ENCODE peak calls at places on chromosomes 3 and 15, in four cellular contexts. One of them, this sample, is unnamed.

GRCh38 chr3:58383904-58384303 is 49.7 kb downstream of the PDHB start:
- DNase-seq in upper lobe of right lung: no peak
- DNase-seq in B cell: no peak
- DNase-seq in H9: no peak
- DNase-seq in this sample: no peak

GRCh38 chr3:149145926-149146325 is 16.5 kb downstream of the HPS3 start:
- DNase-seq in upper lobe of right lung: no peak
- DNase-seq in B cell: peak
- DNase-seq in H9: no peak
- DNase-seq in this sample: no peak

GRCh38 chr3:99286266-99286845 is 352.0 kb upstream of the COL8A1 start:
- DNase-seq in upper lobe of right lung: no peak
- DNase-seq in B cell: no peak
- DNase-seq in H9: no peak
- DNase-seq in this sample: no peak

GRCh38 chr3:133663569-133664313 is 2.0 kb upstream of the TOPBP1 start:
- DNase-seq in upper lobe of right lung: no peak
- DNase-seq in B cell: peak
- DNase-seq in H9: peak
- DNase-seq in this sample: no peak

GRCh38 chr3:105837947-105838346 is 30.9 kb downstream of the CBLB start:
- DNase-seq in upper lobe of right lung: no peak
- DNase-seq in B cell: no peak
- DNase-seq in H9: no peak
- DNase-seq in this sample: no peak

GRCh38 chr3:104018541-104018940 is 1348.2 kb upstream of the ALCAM start:
- DNase-seq in upper lobe of right lung: no peak
- DNase-seq in B cell: no peak
- DNase-seq in H9: no peak
- DNase-seq in this sample: no peak

GRCh38 chr3:42535981-42536784 is 33.7 kb downstream of the VIPR1 start:
- DNase-seq in upper lobe of right lung: no peak
- DNase-seq in B cell: peak
- DNase-seq in H9: peak
- DNase-seq in this sample: no peak

GRCh38 chr15:29857196-29857595 is 34.9 kb upstream of the TJP1 start:
- DNase-seq in upper lobe of right lung: no peak
- DNase-seq in B cell: no peak
- DNase-seq in H9: no peak
- DNase-seq in this sample: no peak

GRCh38 chr3:64049136-64049535 is 25.8 kb upstream of the PSMD6 start:
- DNase-seq in upper lobe of right lung: no peak
- DNase-seq in B cell: no peak
- DNase-seq in H9: no peak
- DNase-seq in this sample: no peak

GRCh38 chr3:170692720-170693119 is 106.8 kb upstream of the SLC7A14 start:
- DNase-seq in upper lobe of right lung: no peak
- DNase-seq in B cell: no peak
- DNase-seq in H9: no peak
- DNase-seq in this sample: no peak

GRCh38 chr15:91807122-91807521 is 46.4 kb upstream of the SLCO3A1 start:
- DNase-seq in upper lobe of right lung: no peak
- DNase-seq in B cell: no peak
- DNase-seq in H9: no peak
- DNase-seq in this sample: no peak

GRCh38 chr3:64691051-64691450 is 3.3 kb upstream of the ADAMTS9 start:
- DNase-seq in upper lobe of right lung: no peak
- DNase-seq in B cell: no peak
- DNase-seq in H9: no peak
- DNase-seq in this sample: no peak

GRCh38 chr3:147493666-147494065 is 84.5 kb downstream of the ZIC1 start:
- DNase-seq in upper lobe of right lung: no peak
- DNase-seq in B cell: no peak
- DNase-seq in H9: no peak
- DNase-seq in this sample: no peak

GRCh38 chr3:136545664-136546266 is 206.4 kb downstream of the STAG1 start:
- DNase-seq in upper lobe of right lung: no peak
- DNase-seq in B cell: no peak
- DNase-seq in H9: no peak
- DNase-seq in this sample: no peak

GRCh38 chr3:36843065-36844051 is 79.0 kb upstream of the DCLK3 start:
- DNase-seq in upper lobe of right lung: no peak
- DNase-seq in B cell: peak
- DNase-seq in H9: peak
- DNase-seq in this sample: no peak

GRCh38 chr15:72306211-72306785 is 13.7 kb downstream of the CELF6 start:
- DNase-seq in upper lobe of right lung: no peak
- DNase-seq in B cell: no peak
- DNase-seq in H9: peak
- DNase-seq in this sample: no peak

GRCh38 chr3:7504886-7505775 is 644.2 kb downstream of the GRM7 start:
- DNase-seq in upper lobe of right lung: no peak
- DNase-seq in B cell: no peak
- DNase-seq in H9: no peak
- DNase-seq in this sample: no peak

GRCh38 chr15:39403674-39404117 is 177.2 kb upstream of the THBS1 start:
- DNase-seq in upper lobe of right lung: no peak
- DNase-seq in B cell: no peak
- DNase-seq in H9: no peak
- DNase-seq in this sample: no peak

GRCh38 chr3:112894258-112894657 is 47.6 kb upstream of the CD200R1L start:
- DNase-seq in upper lobe of right lung: no peak
- DNase-seq in B cell: no peak
- DNase-seq in H9: peak
- DNase-seq in this sample: no peak

GRCh38 chr3:39499651-39500273 is 32.3 kb downstream of the MOBP start:
- DNase-seq in upper lobe of right lung: no peak
- DNase-seq in B cell: no peak
- DNase-seq in H9: no peak
- DNase-seq in this sample: no peak

GRCh38 chr15:42796955-42797779 is 60.2 kb upstream of the CDAN1 start:
- DNase-seq in upper lobe of right lung: no peak
- DNase-seq in B cell: no peak
- DNase-seq in H9: no peak
- DNase-seq in this sample: no peak

GRCh38 chr15:95972136-95972553 is 358.4 kb upstream of the NR2F2 start:
- DNase-seq in upper lobe of right lung: no peak
- DNase-seq in B cell: no peak
- DNase-seq in H9: no peak
- DNase-seq in this sample: no peak

GRCh38 chr3:195123196-195123805 is 147.7 kb downstream of the XXYLT1 start:
- DNase-seq in upper lobe of right lung: no peak
- DNase-seq in B cell: no peak
- DNase-seq in H9: peak
- DNase-seq in this sample: no peak
- TF ChIP-seq CTCF in upper lobe of right lung: no peak
- TF ChIP-seq CTCF in B cell: no peak
- TF ChIP-seq CTCF in H9: peak
- TF ChIP-seq CTCF in this sample: peak

DNA sequence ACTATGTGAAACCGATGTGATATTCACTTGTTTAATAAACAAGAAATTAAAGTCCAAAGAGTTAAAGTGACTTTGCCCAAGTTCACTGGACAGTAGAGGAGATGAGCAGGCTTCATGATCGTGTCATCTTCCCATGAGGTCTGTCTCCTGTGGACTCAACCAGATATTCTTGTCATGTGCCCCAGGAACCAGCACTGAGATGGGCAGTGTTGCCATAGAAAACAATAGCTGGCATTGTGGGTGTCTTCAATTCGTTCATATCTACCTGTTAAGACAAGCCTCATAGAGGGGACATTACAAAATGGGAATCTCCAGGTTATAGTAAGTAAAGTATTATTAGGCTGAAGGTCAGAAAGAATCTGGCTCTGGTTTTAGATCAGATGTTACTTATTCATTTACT is 184.8 kb upstream of the BCL6 start:
- DNase-seq in upper lobe of right lung: no peak
- DNase-seq in B cell: no peak
- DNase-seq in H9: no peak
- DNase-seq in this sample: no peak
- TF ChIP-seq CTCF in upper lobe of right lung: no peak
- TF ChIP-seq CTCF in B cell: no peak
- TF ChIP-seq CTCF in H9: no peak
- TF ChIP-seq CTCF in this sample: no peak

GRCh38 chr3:123948449-123948848 is 12.6 kb downstream of the CCDC14 start:
- DNase-seq in upper lobe of right lung: no peak
- DNase-seq in B cell: no peak
- DNase-seq in H9: no peak
- DNase-seq in this sample: no peak

GRCh38 chr3:123953735-123954134 is 7.3 kb downstream of the CCDC14 start:
- DNase-seq in upper lobe of right lung: no peak
- DNase-seq in B cell: no peak
- DNase-seq in H9: no peak
- DNase-seq in this sample: no peak

GRCh38 chr3:123951522-123952447 is 9.2 kb downstream of the CCDC14 start:
- DNase-seq in upper lobe of right lung: no peak
- DNase-seq in B cell: no peak
- DNase-seq in H9: no peak
- DNase-seq in this sample: no peak

GRCh38 chr3:123949606-123950005 is 11.4 kb downstream of the CCDC14 start:
- DNase-seq in upper lobe of right lung: no peak
- DNase-seq in B cell: no peak
- DNase-seq in H9: no peak
- DNase-seq in this sample: no peak

DNA sequence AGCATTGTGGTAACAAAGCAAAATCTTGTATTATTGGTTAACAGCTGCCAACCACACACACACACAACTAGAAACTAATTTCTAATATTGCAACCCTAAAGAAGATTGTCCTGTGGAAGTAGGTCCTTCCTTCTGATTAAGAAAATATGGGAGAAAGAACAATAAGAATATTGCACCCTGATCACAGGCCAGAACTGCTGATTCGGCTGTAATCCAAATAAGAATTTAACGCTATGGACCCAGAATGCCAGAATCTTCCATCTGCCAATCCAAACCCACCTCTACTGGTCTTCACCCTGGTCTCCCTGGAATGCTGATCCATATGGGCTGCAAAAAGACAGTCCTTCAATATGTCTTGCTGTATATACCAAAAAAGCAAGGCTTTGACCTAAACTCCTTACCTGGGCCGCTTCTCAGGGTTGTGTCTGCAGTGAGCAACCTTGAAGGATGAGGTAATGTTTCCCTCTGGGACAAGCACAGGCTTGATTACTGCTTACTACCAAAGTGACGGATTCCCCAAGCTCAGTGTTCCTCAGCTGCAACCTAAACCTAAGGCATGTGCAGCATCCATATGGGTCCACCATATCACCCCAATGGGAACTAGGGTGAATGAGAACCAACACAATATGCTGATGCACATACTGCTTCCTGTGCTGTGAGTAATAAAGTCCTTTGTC is 8.0 kb downstream of the CCDC14 start:
- DNase-seq in upper lobe of right lung: no peak
- DNase-seq in B cell: no peak
- DNase-seq in H9: no peak
- DNase-seq in this sample: no peak
- TF ChIP-seq CTCF in upper lobe of right lung: no peak
- TF ChIP-seq CTCF in B cell: no peak
- TF ChIP-seq CTCF in H9: no peak
- TF ChIP-seq CTCF in this sample: no peak

GRCh38 chr3:142844339-142844977 is 44.4 kb downstream of the PCOLCE2 start:
- DNase-seq in upper lobe of right lung: no peak
- DNase-seq in B cell: peak
- DNase-seq in H9: no peak
- DNase-seq in this sample: no peak
- TF ChIP-seq CTCF in upper lobe of right lung: peak
- TF ChIP-seq CTCF in B cell: peak
- TF ChIP-seq CTCF in H9: peak
- TF ChIP-seq CTCF in this sample: peak